ENCODE peak calls at places on chromosomes 16 and 17, in five cellular contexts. W is fibroblast of lung, M is PC-9, T is neural progenitor cell, R is H1. E is an unnamed sample.

GRCh38 chr17:82384730-82385429 is 13.3 kb downstream of the UTS2R start:
- DNase-seq in W (peak; percentile 23), M (peak; percentile 78), T (no peak), R (no peak), E (no peak)

GRCh38 chr17:61669522-61669921 is 78.5 kb upstream of the NACA2 start:
- DNase-seq in W (no peak), M (no peak), T (no peak), R (no peak), E (no peak)

GRCh38 chr16:87725596-87726235 is 40.1 kb downstream of the KLHDC4 start:
- DNase-seq in W (peak; percentile 63), M (no peak), T (no peak), R (no peak), E (peak; percentile 22)

GRCh38 chr16:54194008-54194731 is 92.4 kb downstream of the IRX3 start:
- DNase-seq in W (peak; percentile 24), M (peak; percentile 62), T (peak; percentile 55), R (peak; percentile 70), E (peak; percentile 61)

GRCh38 chr16:2035431-2036199 is 8.9 kb downstream of the NHERF2 start:
- DNase-seq in W (peak; percentile 85), M (peak; percentile 97), T (peak; percentile 47), R (peak; percentile 51), E (peak; percentile 38)

GRCh38 chr16:49588729-49589384 is 215.3 kb downstream of the C16orf78 start:
- DNase-seq in W (peak; percentile 44), M (no peak), T (no peak), R (peak; percentile 53), E (peak; percentile 40)

GRCh38 chr16:51461255-51461654 is 310.2 kb upstream of the SALL1 start:
- DNase-seq in W (no peak), M (no peak), T (no peak), R (no peak), E (no peak)

GRCh38 chr16:49462989-49463371 is 89.4 kb downstream of the C16orf78 start:
- DNase-seq in W (no peak), M (no peak), T (no peak), R (peak; percentile 35), E (no peak)

GRCh38 chr16:8859913-8860881 is 8.6 kb downstream of the CARHSP1 start:
- DNase-seq in W (peak; percentile 78), M (peak; percentile 41), T (no peak), R (no peak), E (no peak)

GRCh38 chr16:85471469-85472431 is 141.4 kb upstream of the GSE1 start:
- DNase-seq in W (no peak), M (peak; percentile 85), T (no peak), R (no peak), E (no peak)

GRCh38 chr17:17001874-17002520 is 30.1 kb upstream of the TNFRSF13B start:
- DNase-seq in W (peak; percentile 58), M (peak; percentile 88), T (peak; percentile 90), R (peak; percentile 94), E (peak; percentile 85)

GRCh38 chr16:22948603-22949368 is 134.8 kb downstream of the HS3ST2 start:
- DNase-seq in W (peak; percentile 59), M (peak; percentile 62), T (peak; percentile 81), R (peak; percentile 92), E (peak; percentile 80)

GRCh38 chr17:4971826-4972225 is 4.2 kb upstream of the SPAG7 start:
- DNase-seq in W (no peak), M (no peak), T (no peak), R (no peak), E (no peak)

GRCh38 chr16:17177242-17177967 is 293.4 kb downstream of the XYLT1 start:
- DNase-seq in W (no peak), M (no peak), T (no peak), R (no peak), E (no peak)

GRCh38 chr16:49496656-49497055 is 123.1 kb downstream of the C16orf78 start:
- DNase-seq in W (no peak), M (no peak), T (no peak), R (no peak), E (no peak)

GRCh38 chr17:57902800-57903759 is 52.1 kb downstream of the CUEDC1 start:
- DNase-seq in W (peak; percentile 77), M (peak; percentile 87), T (no peak), R (no peak), E (no peak)

GRCh38 chr17:8621585-8621984 is 8.9 kb downstream of the MYH10 start:
- DNase-seq in W (peak; percentile 45), M (no peak), T (no peak), R (no peak), E (no peak)

GRCh38 chr16:90048347-90048722 is 28.8 kb downstream of the PRDM7 start:
- DNase-seq in W (no peak), M (no peak), T (no peak), R (no peak), E (no peak)

GRCh38 chr17:78226752-78227454 is 4.5 kb upstream of the TMEM235 start:
- DNase-seq in W (no peak), M (no peak), T (no peak), R (no peak), E (no peak)
- H3K4me1 ChIP-seq in W (no peaks in the 10 kb centered on the region), M (no peaks in the 10 kb centered on the region), T (peaks cover 3% of the 10 kb centered on the region), R (peaks cover 6% of the 10 kb centered on the region), E (peaks cover 6% of the 10 kb centered on the region)

GRCh38 chr16:349211-349610 is 3.3 kb downstream of the AXIN1 start:
- DNase-seq in W (no peak), M (no peak), T (peak; percentile 0), R (no peak), E (no peak)
- TF ChIP-seq EZH2 in W (no peak), M (no peak), T (no peak), R (no peak), E (no peak)

GRCh38 chr17:63365366-63366237 is 80.5 kb downstream of the CYB561 start:
- DNase-seq in W (no peak), M (no peak), T (no peak), R (no peak), E (no peak)
- H3K36me3 ChIP-seq in W (peaks cover 2% of the 10 kb centered on the region), M (peaks cover 8% of the 10 kb centered on the region), T (no peaks in the 10 kb centered on the region), R (no peaks in the 10 kb centered on the region), E (no peaks in the 10 kb centered on the region)

GRCh38 chr17:1593630-1593931 is 31.0 kb upstream of the PITPNA start:
- DNase-seq in W (no peak), M (no peak), T (no peak), R (no peak), E (no peak)

GRCh38 chr17:1592751-1593629 is 30.4 kb upstream of the PITPNA start:
- DNase-seq in W (no peak), M (no peak), T (no peak), R (no peak), E (no peak)

GRCh38 chr17:1597861-1598342 is 30.7 kb downstream of the SLC43A2 start:
- DNase-seq in W (no peak), M (no peak), T (no peak), R (no peak), E (no peak)

GRCh38 chr17:1601571-1601970 is 27.1 kb downstream of the SLC43A2 start:
- DNase-seq in W (no peak), M (no peak), T (no peak), R (no peak), E (no peak)

DNA sequence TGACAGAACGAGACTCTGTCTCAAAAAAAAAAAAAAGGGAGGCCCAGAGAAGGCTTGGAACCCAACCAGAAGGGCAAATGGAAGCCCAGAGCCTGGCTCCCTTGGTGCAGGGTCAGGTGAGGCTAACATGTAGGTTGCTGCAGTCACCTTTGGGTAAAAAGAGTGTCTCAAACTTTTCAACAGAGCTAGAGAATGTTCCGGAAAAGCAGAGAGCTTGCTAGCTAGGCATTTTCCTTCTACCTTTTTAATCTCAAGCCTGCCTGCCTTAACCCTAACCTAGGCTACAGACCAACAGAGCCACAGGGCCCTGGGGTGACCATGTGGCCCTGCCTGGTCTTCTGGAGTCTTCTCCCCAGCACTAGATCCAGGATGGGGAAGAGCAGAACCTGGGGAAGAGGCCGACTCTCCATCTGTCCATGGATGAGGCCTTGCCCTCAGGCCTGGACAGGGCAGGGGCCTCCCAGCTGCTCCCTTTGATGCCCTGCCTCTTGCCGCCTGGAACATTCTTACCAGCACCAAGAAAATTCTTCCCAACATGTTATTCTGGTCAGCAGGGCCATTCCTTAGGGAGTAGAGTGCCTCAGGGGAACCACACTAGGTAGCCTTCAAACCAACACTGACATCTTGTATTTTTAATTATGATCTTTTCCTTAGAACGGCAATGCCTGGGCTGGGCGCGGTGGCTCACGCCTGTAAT is 30.1 kb downstream of the SLC43A2 start:
- DNase-seq in W (no peak), M (no peak), T (no peak), R (no peak), E (no peak)
- H3K4me1 ChIP-seq in W (no peaks in the 10 kb centered on the region), M (no peaks in the 10 kb centered on the region), T (no peaks in the 10 kb centered on the region), R (no peaks in the 10 kb centered on the region), E (no peaks in the 10 kb centered on the region)

E was measured in A673.